ENCODE peak calls at places on chromosomes 4 and X, in four cellular contexts. One of them, this sample, is unnamed.

GRCh38 chrX:9757366-9757765 is 8.3 kb downstream of the GPR143 start:
- DNase-seq in NCI-H1436: no peak
- DNase-seq in A549: no peak
- DNase-seq in NCI-H1092 treated with DMSO at 0.1 percent for 48 hours: no peak
- DNase-seq in this sample: no peak

GRCh38 chr4:19532120-19532848 is 719.4 kb upstream of the SLIT2 start:
- DNase-seq in A549: no peak
- DNase-seq in NCI-H1092 treated with DMSO at 0.1 percent for 48 hours: no peak
- DNase-seq in NCI-H1436: no peak
- DNase-seq in this sample: no peak

GRCh38 chr4:154560824-154561231 is 2.0 kb upstream of the FGB start:
- DNase-seq in NCI-H1092 treated with DMSO at 0.1 percent for 48 hours: no peak
- DNase-seq in A549: no peak
- DNase-seq in NCI-H1436: no peak
- DNase-seq in this sample: no peak

GRCh38 chr4:142551513-142552280 is 294.4 kb downstream of the INPP4B start:
- DNase-seq in NCI-H1092 treated with DMSO at 0.1 percent for 48 hours: no peak
- DNase-seq in NCI-H1436: no peak
- DNase-seq in A549: no peak
- DNase-seq in this sample: no peak

GRCh38 chrX:7272301-7272700 is 124.3 kb upstream of the PUDP start:
- DNase-seq in NCI-H1092 treated with DMSO at 0.1 percent for 48 hours: no peak
- DNase-seq in A549: no peak
- DNase-seq in NCI-H1436: no peak
- DNase-seq in this sample: no peak

GRCh38 chr4:37685211-37685725 is 908 bp downstream of the RELL1 start:
- DNase-seq in NCI-H1436: no peak
- DNase-seq in NCI-H1092 treated with DMSO at 0.1 percent for 48 hours: no peak
- DNase-seq in A549: peak
- DNase-seq in this sample: no peak

GRCh38 chrX:49172280-49172780 is 632 bp downstream of the PLP2 start:
- DNase-seq in NCI-H1092 treated with DMSO at 0.1 percent for 48 hours: peak
- DNase-seq in NCI-H1436: peak
- DNase-seq in A549: no peak
- DNase-seq in this sample: no peak

GRCh38 chr4:180790471-180790870 is 1452.7 kb upstream of the TENM3 start:
- DNase-seq in A549: no peak
- DNase-seq in NCI-H1436: no peak
- DNase-seq in NCI-H1092 treated with DMSO at 0.1 percent for 48 hours: no peak
- DNase-seq in this sample: no peak

GRCh38 chr4:4248885-4249203 is 821 bp upstream of the TMEM128 start:
- DNase-seq in NCI-H1092 treated with DMSO at 0.1 percent for 48 hours: no peak
- DNase-seq in A549: no peak
- DNase-seq in NCI-H1436: no peak
- DNase-seq in this sample: no peak

GRCh38 chr4:74217365-74217764 is 59.4 kb downstream of the MTHFD2L start:
- DNase-seq in NCI-H1436: no peak
- DNase-seq in A549: no peak
- DNase-seq in NCI-H1092 treated with DMSO at 0.1 percent for 48 hours: no peak
- DNase-seq in this sample: no peak

GRCh38 chrX:20437678-20438077 is 171.0 kb upstream of the RPS6KA3 start:
- DNase-seq in A549: no peak
- DNase-seq in NCI-H1092 treated with DMSO at 0.1 percent for 48 hours: no peak
- DNase-seq in NCI-H1436: no peak
- DNase-seq in this sample: no peak